ENCODE peak calls at places on chromosomes 4 and X, in six cellular contexts. A is astrocyte of the hippocampus; M is HFF-Myc; U is tibial nerve; O is CD8-positive, alpha-beta T cell; Z is activated CD4-positive, alpha-beta T cell treated with anti-CD3 and anti-CD28 coated beads, Interleukin-2, amount 10 ng/mL, durations not matched to agents 7 days and 5 days. L is an unnamed sample.

GRCh38 chrX:115023139-115023538 is 5.7 kb upstream of the IL13RA2 start:
- DNase-seq in A (peak; percentile 19), O (no peak), Z (no peak), M (peak; percentile 36), U (no peak), L (no peak)

GRCh38 chrX:11196476-11196875 is 85.3 kb downstream of the HCCS start:
- DNase-seq in M (peak; percentile 54), O (no peak), A (no peak), U (no peak), Z (no peak), L (no peak)

GRCh38 chr4:5647351-5647750 is 61.0 kb downstream of the EVC2 start:
- DNase-seq in O (no peak), Z (no peak), M (no peak), A (no peak), U (no peak), L (no peak)

GRCh38 chrX:148771440-148771839 is 271.0 kb downstream of the AFF2 start:
- DNase-seq in M (no peak), U (no peak), A (no peak), Z (no peak), O (no peak), L (no peak)

GRCh38 chr4:30920043-30920442 is 199.9 kb downstream of the PCDH7 start:
- DNase-seq in A (no peak), M (no peak), Z (no peak), O (no peak), U (no peak), L (no peak)

GRCh38 chrX:131827935-131828334 is 195.2 kb upstream of the STK26 start:
- DNase-seq in O (no peak), M (no peak), A (no peak), U (no peak), Z (peak; percentile 51), L (no peak)

GRCh38 chr4:3346146-3346545 is 53.3 kb downstream of the RGS12 start:
- DNase-seq in O (no peak), U (peak; percentile 88), M (peak; percentile 60), Z (peak; percentile 66), A (peak; percentile 84), L (no peak)

GRCh38 chr4:139555073-139555704 is 830 bp downstream of the SETD7 start:
- DNase-seq in U (peak; percentile 92), M (peak; percentile 61), O (peak; percentile 61), A (peak; percentile 96), Z (peak; percentile 90), L (peak; percentile 10)

GRCh38 chr4:164058775-164059174 is 564.3 kb downstream of the TMA16 start:
- DNase-seq in O (no peak), Z (no peak), U (no peak), A (peak; percentile 49), M (no peak), L (no peak)

GRCh38 chr4:81421346-81422218 is 50.1 kb downstream of the RASGEF1B start:
- DNase-seq in U (peak; percentile 38), A (peak; percentile 54), O (no peak), Z (no peak), M (no peak), L (no peak)

GRCh38 chrX:20802036-20802435 is 535.3 kb upstream of the RPS6KA3 start:
- DNase-seq in A (no peak), U (no peak), O (no peak), M (no peak), Z (no peak), L (no peak)

GRCh38 chr4:137390141-137390540 is 142.2 kb downstream of the PCDH18 start:
- DNase-seq in U (no peak), Z (no peak), A (no peak), M (no peak), O (no peak), L (no peak)

GRCh38 chrX:150913511-150913910 is 15.0 kb upstream of the CD99L2 start:
- DNase-seq in A (no peak), U (no peak), M (peak; percentile 50), O (no peak), Z (no peak), L (no peak)

GRCh38 chr4:40963912-40964478 is 214.2 kb downstream of the NSUN7 start:
- DNase-seq in M (no peak), O (no peak), Z (no peak), A (peak; percentile 14), U (no peak), L (no peak)

GRCh38 chrX:123217077-123217476 is 33.0 kb downstream of the GRIA3 start:
- DNase-seq in Z (no peak), A (no peak), U (no peak), M (no peak), O (no peak), L (no peak)

GRCh38 chrX:1118572-1119199 is 93.8 kb downstream of the CRLF2 start:
- DNase-seq in U (no peak), M (no peak), Z (no peak), O (no peak), A (no peak), L (no peak)

GRCh38 chr4:4854649-4855292 is 4.7 kb upstream of the MSX1 start:
- DNase-seq in O (no peak), A (no peak), Z (no peak), M (no peak), U (no peak), L (no peak)

GRCh38 chr4:137274404-137274803 is 257.9 kb downstream of the PCDH18 start:
- DNase-seq in M (no peak), U (no peak), O (no peak), Z (no peak), A (peak; percentile 28), L (no peak)

GRCh38 chrX:53088136-53088974 is 5.6 kb upstream of the KANTR start:
- DNase-seq in U (peak; percentile 58), Z (peak; percentile 56), M (no peak), A (peak; percentile 88), O (peak; percentile 68), L (peak; percentile 8)

GRCh38 chrX:103565752-103566151 is 19.6 kb upstream of the TCEAL4 start:
- DNase-seq in O (no peak), A (peak; percentile 35), M (no peak), Z (no peak), U (no peak), L (no peak)

GRCh38 chr4:174198396-174199179 is 84.9 kb downstream of the FBXO8 start:
- DNase-seq in O (no peak), M (peak; percentile 27), A (peak; percentile 48), Z (no peak), U (no peak), L (no peak)

GRCh38 chr4:98938386-98938785 is 9.5 kb upstream of the EIF4E start:
- DNase-seq in Z (no peak), M (no peak), A (peak; percentile 39), O (no peak), U (no peak), L (no peak)

GRCh38 chr4:1246901-1247810 is 1.8 kb downstream of the CTBP1 start:
- DNase-seq in O (no peak), M (no peak), Z (peak; percentile 21), A (peak; percentile 52), U (no peak), L (no peak)

GRCh38 chrX:45788941-45789348 is 588.3 kb upstream of the DIPK2B start:
- DNase-seq in M (no peak), Z (no peak), U (no peak), A (no peak), O (no peak), L (no peak)

GRCh38 chr4:121541696-121542095 is 155.1 kb downstream of the ANXA5 start:
- DNase-seq in A (no peak), U (no peak), O (no peak), M (no peak), Z (no peak), L (no peak)

GRCh38 chr4:2084316-2084715 is 25.2 kb downstream of the NAT8L start:
- DNase-seq in U (no peak), A (no peak), Z (no peak), M (no peak), O (no peak), L (no peak)

GRCh38 chr4:151302432-151302831 is 23.0 kb downstream of the SH3D19 start:
- DNase-seq in O (no peak), A (peak; percentile 53), Z (no peak), U (no peak), M (no peak), L (no peak)

GRCh38 chr4:2251073-2251794 is 9.3 kb upstream of the HAUS3 start:
- DNase-seq in Z (no peak), U (no peak), O (peak; percentile 0), A (no peak), M (no peak), L (no peak)

GRCh38 chr4:174215936-174216699 is 67.3 kb downstream of the FBXO8 start:
- DNase-seq in Z (no peak), M (no peak), A (peak; percentile 3), O (no peak), U (no peak), L (no peak)

GRCh38 chr4:28256295-28256694 is 1395.7 kb downstream of the STIM2 start:
- DNase-seq in Z (no peak), M (no peak), O (no peak), U (no peak), A (no peak), L (no peak)

GRCh38 chr4:103424853-103425252 is 226.7 kb upstream of the CENPE start:
- DNase-seq in A (peak; percentile 9), U (no peak), M (no peak), Z (no peak), O (no peak), L (no peak)

GRCh38 chrX:48468693-48469691 is 1.1 kb downstream of the SLC38A5 start:
- DNase-seq in U (no peak), A (no peak), M (no peak), O (no peak), Z (peak; percentile 38), L (no peak)

GRCh38 chrX:70554081-70554480 is 109.4 kb downstream of the DLG3 start:
- DNase-seq in M (no peak), U (no peak), O (no peak), Z (no peak), A (peak; percentile 19), L (no peak)